ENCODE peak calls at places on chromosomes 12 and 14, in eight cellular contexts. B is GM20000, M is HFFc6, W is iris pigment epithelial cell, N is NCI-H1694, U is HTR-8/SVneo, L is posterior vena cava, E is KBM-7. R is an unnamed sample.

GRCh38 chr12:114347861-114348260 is 58.1 kb downstream of the TBX5 start:
- DNase-seq in B (no peak), M (no peak), W (no peak), N (no peak), U (no peak), L (no peak), E (no peak), R (no peak)

GRCh38 chr12:94049718-94050117 is 98.7 kb upstream of the PLXNC1 start:
- DNase-seq in B (no peak), M (no peak), W (no peak), N (no peak), U (no peak), L (no peak), E (no peak), R (no peak)

GRCh38 chr14:80133457-80133856 is 77.8 kb downstream of the DIO2 start:
- DNase-seq in B (no peak), M (no peak), W (no peak), N (no peak), U (no peak), L (no peak), E (no peak), R (no peak)

GRCh38 chr12:81245918-81246611 is 168.2 kb downstream of the ACSS3 start:
- DNase-seq in B (no peak), M (no peak), W (no peak), N (no peak), U (no peak), L (no peak), E (no peak), R (no peak)

GRCh38 chr12:126770188-126770587 is 1496.8 kb upstream of the TMEM132C start:
- DNase-seq in B (no peak), M (no peak), W (no peak), N (no peak), U (no peak), L (no peak), E (no peak), R (no peak)

GRCh38 chr12:58969227-58969626 is 48.9 kb upstream of the LRIG3 start:
- DNase-seq in B (no peak), M (no peak), W (no peak), N (no peak), U (no peak), L (no peak), E (no peak), R (no peak)

GRCh38 chr14:63435838-63436237 is 107.3 kb downstream of the PPP2R5E start:
- DNase-seq in B (no peak), M (no peak), W (peak), N (no peak), U (no peak), L (peak), E (no peak), R (peak)

GRCh38 chr14:94643316-94644101 is 31.3 kb downstream of the SERPINA3 start:
- DNase-seq in B (no peak), M (no peak), W (no peak), N (no peak), U (no peak), L (no peak), E (no peak), R (no peak)

GRCh38 chr14:100673085-100673806 is 53.4 kb upstream of the DLK1 start:
- DNase-seq in B (no peak), M (no peak), W (no peak), N (peak), U (no peak), L (no peak), E (no peak), R (no peak)

GRCh38 chr14:37172024-37172869 is at the start of gene SLC25A21:
- DNase-seq in B (no peak), M (peak), W (peak), N (peak), U (peak), L (peak), E (no peak), R (no peak)

GRCh38 chr14:30283822-30284446 is 275.0 kb upstream of the G2E3 start:
- DNase-seq in B (peak), M (peak), W (peak), N (no peak), U (peak), L (no peak), E (peak), R (no peak)

GRCh38 chr14:106879241-106879640 is 1352.9 kb downstream of the TMEM121 start:
- DNase-seq in B (peak), M (no peak), W (peak), N (peak), U (no peak), L (peak), E (peak), R (no peak)

GRCh38 chr12:7019043-7019569 is 830 bp upstream of the LPCAT3 start:
- DNase-seq in B (no peak), M (no peak), W (no peak), N (peak), U (no peak), L (no peak), E (no peak), R (no peak)

GRCh38 chr12:12240671-12241345 is 26.0 kb downstream of the LRP6 start:
- DNase-seq in B (no peak), M (no peak), W (peak), N (no peak), U (no peak), L (no peak), E (no peak), R (no peak)

GRCh38 chr12:57225680-57226190 is 3.8 kb upstream of the SHMT2 start:
- DNase-seq in B (no peak), M (no peak), W (no peak), N (no peak), U (no peak), L (no peak), E (no peak), R (no peak)

GRCh38 chr12:109947511-109947910 is 47.4 kb downstream of the TCHP start:
- DNase-seq in B (no peak), M (peak), W (peak), N (no peak), U (no peak), L (no peak), E (peak), R (no peak)

GRCh38 chr12:57276935-57277563 is 26.1 kb upstream of the STAC3 start:
- DNase-seq in B (no peak), M (peak), W (peak), N (no peak), U (peak), L (no peak), E (peak), R (no peak)

GRCh38 chr12:80154261-80154660 is 54.9 kb downstream of the OTOGL start:
- DNase-seq in B (peak), M (no peak), W (peak), N (no peak), U (no peak), L (no peak), E (no peak), R (no peak)

GRCh38 chr12:43858991-43859390 is 23.1 kb downstream of the TMEM117 start:
- DNase-seq in B (no peak), M (no peak), W (no peak), N (no peak), U (no peak), L (no peak), E (no peak), R (no peak)

GRCh38 chr12:95207407-95207806 is 9.9 kb downstream of the FGD6 start:
- DNase-seq in B (no peak), M (no peak), W (no peak), N (no peak), U (no peak), L (no peak), E (no peak), R (no peak)

GRCh38 chr14:55864890-55865655 is 253.1 kb upstream of the PELI2 start:
- DNase-seq in B (no peak), M (no peak), W (no peak), N (no peak), U (no peak), L (no peak), E (peak), R (no peak)

GRCh38 chr12:18130855-18131254 is 40.9 kb upstream of the RERGL start:
- DNase-seq in B (peak), M (no peak), W (no peak), N (no peak), U (no peak), L (no peak), E (no peak), R (no peak)

GRCh38 chr12:74885775-74886174 is 323.9 kb downstream of the KCNC2 start:
- DNase-seq in B (no peak), M (no peak), W (no peak), N (no peak), U (no peak), L (no peak), E (no peak), R (no peak)

GRCh38 chr12:123938679-123939480 is 33.8 kb downstream of the CCDC92 start:
- DNase-seq in B (no peak), M (no peak), W (no peak), N (no peak), U (no peak), L (peak), E (no peak), R (no peak)

GRCh38 chr12:93740721-93741120 is 63.5 kb downstream of the CRADD start:
- DNase-seq in B (no peak), M (no peak), W (no peak), N (no peak), U (no peak), L (no peak), E (peak), R (no peak)

GRCh38 chr12:6534914-6535696 is 788 bp downstream of the GAPDH start:
- DNase-seq in B (peak), M (peak), W (peak), N (peak), U (peak), L (peak), E (peak), R (peak)

GRCh38 chr14:91067186-91067585 is 6.7 kb upstream of the RPS6KA5 start:
- DNase-seq in B (no peak), M (no peak), W (no peak), N (no peak), U (no peak), L (no peak), E (no peak), R (no peak)

R was measured in ascending aorta.